ENCODE peak calls at places on chromosomes 13 and 19, in six cellular contexts. A, W, H, G, S and J are unnamed samples.

GRCh38 chr13:24006520-24007248 is 109.4 kb upstream of the C1QTNF9B start:
- DNase-seq in A (no peak), W (no peak), H (no peak), G (no peak), S (no peak), J (no peak)

GRCh38 chr19:38693380-38694223 is 46.2 kb downstream of the ACTN4 start:
- DNase-seq in A (no peak), W (no peak), H (peak; percentile 68), G (peak; percentile 34), S (peak; percentile 88), J (no peak)

GRCh38 chr13:110006304-110006703 is 219.9 kb upstream of the IRS2 start:
- DNase-seq in A (no peak), W (peak; percentile 19), H (no peak), G (no peak), S (no peak), J (no peak)

GRCh38 chr13:105847532-105848295 is 687.7 kb downstream of the EFNB2 start:
- DNase-seq in A (peak; percentile 14), W (no peak), H (no peak), G (no peak), S (no peak), J (no peak)

GRCh38 chr19:6047256-6047655 is 63.0 kb downstream of the RFX2 start:
- DNase-seq in A (no peak), W (no peak), H (no peak), G (no peak), S (no peak), J (no peak)

GRCh38 chr19:18493440-18494266 is 28.2 kb downstream of the ELL start:
- DNase-seq in A (no peak), W (no peak), H (no peak), G (no peak), S (peak; percentile 61), J (no peak)

GRCh38 chr19:38004505-38005223 is 97.7 kb downstream of the SIPA1L3 start:
- DNase-seq in A (peak; percentile 89), W (peak; percentile 94), H (peak; percentile 85), G (no peak), S (no peak), J (peak; percentile 71)

GRCh38 chr19:38049105-38049649 is 142.2 kb downstream of the SIPA1L3 start:
- DNase-seq in A (no peak), W (peak; percentile 98), H (no peak), G (no peak), S (peak; percentile 86), J (no peak)

GRCh38 chr13:59000770-59001169 is 1163.0 kb downstream of the DIAPH3 start:
- DNase-seq in A (no peak), W (no peak), H (no peak), G (no peak), S (no peak), J (no peak)

GRCh38 chr19:9782282-9782681 is 13.7 kb upstream of the ZNF846 start:
- DNase-seq in A (no peak), W (no peak), H (no peak), G (no peak), S (no peak), J (no peak)

GRCh38 chr13:110012102-110012739 is 225.8 kb upstream of the IRS2 start:
- DNase-seq in A (peak; percentile 31), W (peak; percentile 17), H (no peak), G (no peak), S (no peak), J (no peak)

GRCh38 chr19:1661995-1662394 is 9.6 kb upstream of the TCF3 start:
- DNase-seq in A (no peak), W (no peak), H (no peak), G (no peak), S (no peak), J (no peak)

GRCh38 chr19:40740747-40741146 is 9.5 kb downstream of the ACTMAP start:
- DNase-seq in A (no peak), W (no peak), H (peak; percentile 58), G (no peak), S (no peak), J (peak; percentile 44)

GRCh38 chr19:8506402-8506957 is 4.0 kb upstream of the PRAM1 start:
- DNase-seq in A (peak; percentile 51), W (no peak), H (no peak), G (no peak), S (no peak), J (no peak)

GRCh38 chr13:44317752-44318550 is 55.7 kb upstream of the SERP2 start:
- DNase-seq in A (no peak), W (no peak), H (no peak), G (no peak), S (no peak), J (no peak)

GRCh38 chr13:110250258-110250891 is 56.6 kb downstream of the COL4A1 start:
- DNase-seq in A (no peak), W (no peak), H (peak; percentile 57), G (no peak), S (no peak), J (no peak)

GRCh38 chr13:26562538-26562890 is 5.0 kb downstream of the WASF3 start:
- DNase-seq in A (no peak), W (no peak), H (no peak), G (no peak), S (no peak), J (no peak)

GRCh38 chr13:48585456-48585840 is 52.6 kb upstream of the RCBTB2 start:
- DNase-seq in A (no peak), W (no peak), H (peak; percentile 46), G (no peak), S (no peak), J (no peak)

GRCh38 chr13:27607125-27607524 is 13.2 kb downstream of the LNX2 start:
- DNase-seq in A (peak; percentile 62), W (no peak), H (no peak), G (no peak), S (no peak), J (no peak)

GRCh38 chr19:17420267-17420924 is 549 bp downstream of the MVB12A start:
- DNase-seq in A (peak; percentile 46), W (no peak), H (peak; percentile 35), G (no peak), S (peak; percentile 88), J (no peak)

GRCh38 chr19:4969772-4970531 is 1.0 kb downstream of the KDM4B start:
- DNase-seq in A (no peak), W (peak; percentile 68), H (no peak), G (no peak), S (peak; percentile 82), J (no peak)

GRCh38 chr19:54178581-54179261 is 5.8 kb upstream of the TMC4 start:
- DNase-seq in A (no peak), W (peak; percentile 82), H (no peak), G (no peak), S (peak; percentile 78), J (no peak)

GRCh38 chr13:48596128-48596429 is 57.6 kb upstream of the CYSLTR2 start:
- DNase-seq in A (no peak), W (no peak), H (no peak), G (no peak), S (no peak), J (no peak)

GRCh38 chr13:21984156-21984555 is 313.3 kb downstream of the FGF9 start:
- DNase-seq in A (no peak), W (no peak), H (no peak), G (no peak), S (no peak), J (no peak)

GRCh38 chr13:37889102-37889501 is 19.5 kb upstream of the TRPC4 start:
- DNase-seq in A (no peak), W (no peak), H (no peak), G (no peak), S (no peak), J (no peak)

GRCh38 chr13:114224201-114224600 is 10.5 kb upstream of the CDC16 start:
- DNase-seq in A (no peak), W (no peak), H (no peak), G (no peak), S (no peak), J (no peak)

GRCh38 chr13:49308104-49308875 is 60.6 kb downstream of the CDADC1 start:
- DNase-seq in A (peak; percentile 28), W (no peak), H (peak; percentile 78), G (no peak), S (no peak), J (peak; percentile 73)

GRCh38 chr13:65940720-65941119 is 1289.4 kb downstream of the PCDH9 start:
- DNase-seq in A (no peak), W (no peak), H (peak; percentile 47), G (no peak), S (no peak), J (no peak)

GRCh38 chr19:1355258-1355973 is 28.3 kb upstream of the NDUFS7 start:
- DNase-seq in A (no peak), W (peak; percentile 55), H (peak; percentile 39), G (no peak), S (no peak), J (no peak)

GRCh38 chr13:73497430-73497829 is 438.6 kb downstream of the KLF5 start:
- DNase-seq in A (no peak), W (no peak), H (no peak), G (no peak), S (no peak), J (no peak)

GRCh38 chr19:35555301-35556005 is 8.0 kb downstream of the ATP4A start:
- DNase-seq in A (no peak), W (peak; percentile 67), H (no peak), G (no peak), S (peak; percentile 56), J (no peak)

GRCh38 chr19:31348416-31349159 is 648 bp downstream of the TSHZ3 start:
- DNase-seq in A (peak; percentile 36), W (no peak), H (peak; percentile 40), G (no peak), S (no peak), J (no peak)
- H3K27ac ChIP-seq in A (peak overlapping the region; percentile 92), W (no peak overlapping the region), H (peak overlapping the region; percentile 94), G (no peak overlapping the region), S (peak overlapping the region; percentile 7), J (peak overlapping the region; percentile 87)

GRCh38 chr19:56423985-56424353 is 19.8 kb downstream of the ZNF583 start:
- DNase-seq in A (no peak), W (no peak), H (no peak), G (no peak), S (no peak), J (no peak)

DNA sequence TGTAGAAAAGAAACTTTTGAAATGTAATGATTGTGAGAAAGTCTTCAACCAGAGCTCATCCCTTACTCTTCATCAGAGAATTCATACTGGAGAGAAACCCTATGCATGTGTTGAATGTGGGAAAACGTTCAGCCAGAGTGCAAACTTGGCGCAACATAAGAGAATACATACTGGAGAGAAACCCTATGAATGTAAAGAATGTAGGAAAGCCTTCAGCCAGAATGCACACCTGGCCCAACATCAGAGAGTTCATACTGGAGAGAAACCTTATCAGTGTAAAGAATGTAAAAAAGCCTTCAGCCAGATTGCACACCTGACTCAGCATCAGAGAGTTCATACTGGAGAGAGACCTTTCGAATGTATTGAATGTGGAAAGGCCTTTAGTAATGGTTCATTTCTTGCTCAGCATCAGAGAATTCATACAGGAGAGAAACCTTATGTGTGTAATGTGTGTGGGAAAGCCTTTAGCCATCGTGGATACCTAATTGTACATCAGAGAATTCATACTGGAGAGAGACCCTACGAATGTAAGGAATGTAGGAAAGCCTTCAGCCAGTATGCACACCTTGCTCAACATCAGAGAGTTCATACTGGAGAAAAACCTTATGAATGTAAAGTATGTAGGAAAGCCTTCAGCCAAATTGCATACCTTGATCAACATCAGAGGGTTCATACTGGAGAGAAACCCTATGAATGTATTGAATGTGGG is 19.3 kb downstream of the ZNF583 start:
- DNase-seq in A (no peak), W (peak; percentile 47), H (no peak), G (no peak), S (no peak), J (no peak)
- H3K9me3 ChIP-seq in A (peaks cover 97% of the 10 kb centered on the region), W (peaks cover 88% of the 10 kb centered on the region), H (peaks cover 100% of the 10 kb centered on the region), G (peaks cover 78% of the 10 kb centered on the region), S (peaks cover 100% of the 10 kb centered on the region), J (peaks cover 97% of the 10 kb centered on the region)

GRCh38 chr19:49150944-49151243 is 4.3 kb downstream of the HRC start:
- DNase-seq in A (no peak), W (no peak), H (no peak), G (no peak), S (no peak), J (no peak)
- H3K27ac ChIP-seq in A (peak overlapping the region; percentile 82), W (no peak overlapping the region), H (peak overlapping the region; percentile 100), G (peak overlapping the region; percentile 19), S (no peak overlapping the region), J (peak overlapping the region; percentile 60)

GRCh38 chr19:43847884-43848283 is 20.8 kb downstream of the ZNF283 start:
- DNase-seq in A (no peak), W (no peak), H (no peak), G (no peak), S (no peak), J (no peak)
- H3K9me3 ChIP-seq in A (peaks cover 51% of the 10 kb centered on the region), W (peaks cover 65% of the 10 kb centered on the region), H (peaks cover 100% of the 10 kb centered on the region), G (peaks cover 63% of the 10 kb centered on the region), S (peaks cover 100% of the 10 kb centered on the region), J (peaks cover 97% of the 10 kb centered on the region)